ENCODE peak calls at places on chromosomes 12 and 14, in seven cellular contexts. M is activated B cell treated with CpG ODN at 0.5 μM for 24 hours; D is upper lobe of right lung; X is lower lobe of right lung; F is CD4-positive, alpha-beta T cell; C is right lobe of liver; O is K562. N is an unnamed sample.

GRCh38 chr12:59372971-59373370 is 222.9 kb upstream of the SLC16A7 start:
- ATAC-seq in M (no peak), D (no peak), X (peak; percentile 37), F (no peak), C (no peak), O (no peak), N (no peak)

GRCh38 chr12:105744659-105745058 is 394.1 kb downstream of the NUAK1 start:
- ATAC-seq in M (no peak), D (no peak), X (no peak), F (no peak), C (no peak), O (no peak), N (no peak)

GRCh38 chr14:91980157-91980556 is 32.7 kb upstream of the FBLN5 start:
- ATAC-seq in M (peak; percentile 88), D (peak; percentile 81), X (peak; percentile 78), F (no peak), C (no peak), O (no peak), N (peak; percentile 84)

GRCh38 chr14:75229576-75229922 is 49.1 kb upstream of the FOS start:
- ATAC-seq in M (no peak), D (no peak), X (peak; percentile 16), F (no peak), C (peak; percentile 64), O (no peak), N (no peak)

GRCh38 chr12:3741882-3742672 is 10.8 kb downstream of the CRACR2A start:
- ATAC-seq in M (no peak), D (no peak), X (no peak), F (no peak), C (no peak), O (no peak), N (no peak)

GRCh38 chr12:120849765-120850164 is 54.4 kb downstream of the SPPL3 start:
- ATAC-seq in M (no peak), D (peak; percentile 47), X (peak; percentile 82), F (no peak), C (peak; percentile 51), O (no peak), N (no peak)

GRCh38 chr12:105330938-105331804 is 680 bp downstream of the C12orf75 start:
- ATAC-seq in M (peak; percentile 12), D (peak; percentile 40), X (peak; percentile 54), F (peak; percentile 32), C (peak; percentile 44), O (peak; percentile 31), N (peak; percentile 40)

GRCh38 chr14:99055019-99055418 is 217.0 kb downstream of the BCL11B start:
- ATAC-seq in M (no peak), D (no peak), X (no peak), F (no peak), C (no peak), O (no peak), N (no peak)

GRCh38 chr12:104348994-104349494 is 45.5 kb downstream of the EID3 start:
- ATAC-seq in M (no peak), D (no peak), X (no peak), F (no peak), C (no peak), O (no peak), N (no peak)

GRCh38 chr12:93847517-93848452 is 170.6 kb downstream of the CRADD start:
- ATAC-seq in M (peak; percentile 54), D (peak; percentile 32), X (peak; percentile 32), F (no peak), C (no peak), O (peak; percentile 46), N (no peak)

GRCh38 chr14:99742509-99743487 is 50.4 kb upstream of the EML1 start:
- ATAC-seq in M (no peak), D (no peak), X (no peak), F (no peak), C (no peak), O (no peak), N (no peak)

GRCh38 chr14:36227344-36227743 is 50.8 kb upstream of the PTCSC3 start:
- ATAC-seq in M (no peak), D (peak; percentile 60), X (peak; percentile 79), F (no peak), C (no peak), O (no peak), N (no peak)

GRCh38 chr12:5964913-5965900 is 20.1 kb upstream of the ANO2 start:
- ATAC-seq in M (no peak), D (no peak), X (peak; percentile 25), F (no peak), C (no peak), O (no peak), N (no peak)

GRCh38 chr14:67524152-67524963 is 8.7 kb upstream of the PLEKHH1 start:
- ATAC-seq in M (no peak), D (peak; percentile 48), X (no peak), F (no peak), C (peak; percentile 74), O (no peak), N (no peak)

GRCh38 chr12:79566452-79566851 is 124.3 kb downstream of the PAWR start:
- ATAC-seq in M (no peak), D (peak; percentile 57), X (peak; percentile 63), F (no peak), C (peak; percentile 88), O (no peak), N (no peak)

DNA sequence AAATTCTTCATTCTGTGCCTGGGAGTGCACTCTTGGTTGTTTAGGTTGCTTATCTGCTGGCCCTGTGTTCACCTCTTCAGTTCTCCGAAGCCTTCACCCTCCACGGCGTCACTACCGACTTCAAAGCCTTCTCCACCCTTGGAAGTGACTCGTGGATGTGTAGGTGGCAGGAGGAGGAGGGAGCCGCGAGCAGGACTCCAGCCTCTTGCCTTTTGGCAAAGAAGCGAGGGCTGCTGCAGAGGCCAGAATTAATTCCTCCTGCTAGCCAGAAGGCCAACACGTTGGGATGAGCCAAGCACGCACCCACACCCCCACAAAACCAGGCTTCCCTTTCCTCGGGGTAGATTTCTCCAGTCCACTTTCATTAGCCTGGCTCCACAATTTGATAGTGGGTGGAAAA is 86.5 kb downstream of the TBX5 start:
- ATAC-seq in M (no peak), D (no peak), X (peak; percentile 21), F (no peak), C (no peak), O (no peak), N (no peak)
- TF ChIP-seq CTCF in M (no peak), D (no peak), X (no peak), F (no peak), C (no peak), O (no peak), N (no peak)

GRCh38 chr14:52015411-52016030 is 26.2 kb downstream of the RTRAF start:
- ATAC-seq in M (no peak), D (no peak), X (peak; percentile 11), F (no peak), C (peak; percentile 59), O (peak; percentile 84), N (no peak)
- TF ChIP-seq CTCF in M (no peak), D (peak; percentile 40), X (peak; percentile 30), F (no peak), C (peak; percentile 60), O (peak; percentile 65), N (peak; percentile 21)

DNA sequence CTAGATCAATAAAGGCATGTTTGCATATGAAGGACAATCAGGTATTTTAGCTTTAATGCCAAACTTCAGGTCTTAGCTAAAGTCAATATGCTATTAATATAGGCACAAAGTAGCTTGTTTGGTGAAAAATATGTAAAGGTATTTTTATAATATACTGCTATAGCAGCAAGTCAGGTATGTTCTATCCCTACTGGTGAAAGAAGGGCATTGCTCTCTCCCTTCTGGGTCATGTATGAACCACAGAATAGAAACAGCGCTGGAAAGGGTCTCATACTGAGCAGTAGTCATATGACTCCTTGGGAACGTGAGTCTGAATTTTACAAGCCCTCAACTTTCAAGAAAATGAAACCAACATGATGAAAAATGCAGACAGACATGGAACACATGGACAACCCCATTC is 314.6 kb downstream of the GRIN2B start:
- ATAC-seq in M (no peak), D (no peak), X (no peak), F (no peak), C (no peak), O (no peak), N (no peak)
- TF ChIP-seq CTCF in M (no peak), D (no peak), X (no peak), F (no peak), C (no peak), O (no peak), N (no peak)

GRCh38 chr12:13228579-13228978 is 32.1 kb downstream of the EMP1 start:
- ATAC-seq in M (no peak), D (no peak), X (no peak), F (no peak), C (no peak), O (no peak), N (no peak)

GRCh38 chr12:13230500-13230899 is 34.0 kb downstream of the EMP1 start:
- ATAC-seq in M (no peak), D (no peak), X (no peak), F (no peak), C (no peak), O (no peak), N (peak; percentile 65)

GRCh38 chr12:13229504-13229903 is 33.0 kb downstream of the EMP1 start:
- ATAC-seq in M (no peak), D (no peak), X (no peak), F (no peak), C (no peak), O (no peak), N (no peak)

GRCh38 chr12:13238204-13238603 is 41.7 kb downstream of the EMP1 start:
- ATAC-seq in M (no peak), D (no peak), X (no peak), F (no peak), C (no peak), O (no peak), N (no peak)

GRCh38 chr12:13234045-13234641 is 37.6 kb downstream of the EMP1 start:
- ATAC-seq in M (no peak), D (peak; percentile 84), X (peak; percentile 79), F (peak; percentile 59), C (peak; percentile 47), O (peak; percentile 71), N (no peak)
- TF ChIP-seq CTCF in M (peak; percentile 26), D (peak; percentile 77), X (peak; percentile 80), F (peak; percentile 65), C (peak; percentile 51), O (peak; percentile 65), N (peak; percentile 71)

DNA sequence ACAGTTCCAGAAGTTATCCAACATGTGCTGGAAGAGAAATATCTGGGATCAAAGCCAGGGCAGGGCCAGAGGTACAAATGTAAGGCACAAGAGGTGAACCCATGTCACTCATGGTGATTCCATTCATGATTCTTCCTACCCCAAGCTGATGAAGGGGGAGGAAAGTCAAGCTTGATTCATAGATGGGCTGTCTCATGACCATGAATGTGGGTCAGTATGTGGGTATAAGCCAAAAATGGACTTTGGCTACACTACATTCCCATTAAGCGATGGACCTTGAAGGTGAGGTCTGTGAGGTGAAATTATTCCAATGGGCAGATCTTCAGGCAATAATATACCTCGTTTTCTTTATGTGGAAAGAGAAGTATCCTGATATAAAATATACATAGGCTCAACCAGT is 217.1 kb downstream of the BTG1 start:
- ATAC-seq in M (no peak), D (no peak), X (no peak), F (no peak), C (no peak), O (no peak), N (no peak)
- TF ChIP-seq CTCF in M (no peak), D (no peak), X (no peak), F (no peak), C (no peak), O (no peak), N (no peak)

DNA sequence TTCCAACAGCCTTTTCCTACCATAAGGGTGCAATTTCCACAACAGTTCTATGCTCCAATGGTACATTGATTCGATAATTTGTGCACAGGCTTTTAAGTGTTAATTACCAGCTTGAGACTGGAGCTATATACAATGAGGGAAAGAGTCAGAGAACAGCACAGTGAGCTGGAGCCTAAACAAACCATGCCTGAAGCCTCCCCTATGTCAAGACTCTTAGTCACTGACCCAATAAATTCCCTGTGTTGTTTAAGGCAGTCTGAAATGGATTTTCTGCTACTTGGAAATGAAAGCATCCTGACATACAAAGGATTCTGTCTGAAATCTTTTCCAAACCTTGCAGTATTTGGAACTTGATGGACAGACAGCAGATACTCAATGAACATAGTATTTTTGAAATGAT is 149.0 kb downstream of the EFCAB11 start:
- ATAC-seq in M (no peak), D (no peak), X (no peak), F (no peak), C (no peak), O (no peak), N (no peak)
- TF ChIP-seq CTCF in M (no peak), D (no peak), X (no peak), F (no peak), C (no peak), O (no peak), N (no peak)

N was measured in gastroesophageal sphincter.